ENCODE peak calls at places on chromosomes 5 and 9, in nine cellular contexts. D is cardiac muscle cell, C is brain microvascular endothelial cell, Y is right atrium auricular region, V is epithelial cell of esophagus, G is tibial artery, T is body of pancreas, P is gastrocnemius medialis, E is A549. B is an unnamed sample.

GRCh38 chr9:72554221-72554641 is 32.8 kb downstream of the TMC1 start:
- DNase-seq in D (peak; percentile 89), C (peak; percentile 52), Y (no peak), V (no peak), G (no peak), T (peak; percentile 35), P (no peak), E (peak; percentile 94), B (no peak)

GRCh38 chr5:150496534-150496933 is 11.4 kb upstream of the NDST1 start:
- DNase-seq in D (no peak), C (no peak), Y (no peak), V (no peak), G (no peak), T (no peak), P (no peak), E (no peak), B (no peak)

GRCh38 chr9:125548141-125548540 is 158.9 kb downstream of the MAPKAP1 start:
- DNase-seq in D (no peak), C (no peak), Y (no peak), V (no peak), G (no peak), T (no peak), P (no peak), E (no peak), B (no peak)

GRCh38 chr5:83077662-83078261 is 415 bp downstream of the XRCC4 start:
- DNase-seq in D (peak; percentile 46), C (peak; percentile 11), Y (no peak), V (peak; percentile 15), G (no peak), T (no peak), P (no peak), E (no peak), B (no peak)

GRCh38 chr9:20315672-20316071 is 306.6 kb downstream of the MLLT3 start:
- DNase-seq in D (peak; percentile 63), C (peak; percentile 77), Y (no peak), V (peak; percentile 89), G (no peak), T (no peak), P (no peak), E (no peak), B (no peak)

GRCh38 chr9:119951090-119951489 is 581.9 kb upstream of the BRINP1 start:
- DNase-seq in D (peak; percentile 10), C (no peak), Y (no peak), V (no peak), G (no peak), T (peak; percentile 12), P (no peak), E (no peak), B (no peak)

GRCh38 chr5:139443766-139444473 is 4.6 kb upstream of the DNAJC18 start:
- DNase-seq in D (peak; percentile 45), C (peak; percentile 60), Y (no peak), V (peak; percentile 65), G (peak; percentile 5), T (no peak), P (no peak), E (no peak), B (peak; percentile 39)

GRCh38 chr9:28135571-28135970 is 562.3 kb upstream of the C9orf72 start:
- DNase-seq in D (no peak), C (no peak), Y (no peak), V (peak; percentile 18), G (no peak), T (no peak), P (no peak), E (no peak), B (no peak)

GRCh38 chr9:16824545-16825041 is 45.9 kb downstream of the BNC2 start:
- DNase-seq in D (peak; percentile 54), C (peak; percentile 21), Y (no peak), V (peak; percentile 86), G (no peak), T (no peak), P (no peak), E (peak; percentile 51), B (peak; percentile 73)

GRCh38 chr9:122988919-122989614 is 44.4 kb upstream of the GPR21 start:
- DNase-seq in D (no peak), C (no peak), Y (no peak), V (no peak), G (no peak), T (no peak), P (no peak), E (no peak), B (no peak)

DNA sequence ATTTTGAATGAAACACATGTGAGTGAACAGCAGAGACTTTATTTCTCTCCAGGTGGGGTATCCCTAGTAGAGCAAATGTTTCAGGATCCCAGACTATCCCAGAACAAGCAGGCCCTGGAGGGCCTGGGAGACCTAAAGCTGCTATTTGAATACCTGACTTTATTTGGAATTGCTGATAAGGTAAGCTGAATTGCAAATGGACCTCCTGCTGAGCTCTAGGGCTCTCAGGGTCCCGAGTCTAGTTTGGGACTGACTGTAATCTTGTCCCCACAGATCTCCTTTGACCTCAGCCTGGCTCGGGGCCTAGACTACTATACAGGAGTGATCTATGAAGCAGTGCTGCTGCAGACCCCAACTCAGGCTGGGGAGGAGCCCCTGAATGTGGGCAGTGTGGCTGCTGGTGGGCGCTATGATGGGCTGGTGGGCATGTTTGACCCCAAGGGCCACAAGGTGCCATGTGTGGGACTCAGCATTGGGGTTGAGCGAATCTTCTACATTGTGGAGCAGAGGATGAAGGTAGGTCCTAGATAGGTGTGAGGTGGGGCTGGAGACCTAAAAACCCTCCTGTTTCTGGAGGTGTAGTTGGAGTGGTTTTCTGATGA is 3.3 kb upstream of the ZMAT2 start:
- DNase-seq in D (no peak), C (no peak), Y (no peak), V (no peak), G (no peak), T (no peak), P (no peak), E (no peak), B (no peak)
- TF ChIP-seq CTCF in D (no peak), C (no peak), Y (no peak), V (no peak), G (no peak), T (no peak), P (no peak), E (no peak), B (no peak)

DNA sequence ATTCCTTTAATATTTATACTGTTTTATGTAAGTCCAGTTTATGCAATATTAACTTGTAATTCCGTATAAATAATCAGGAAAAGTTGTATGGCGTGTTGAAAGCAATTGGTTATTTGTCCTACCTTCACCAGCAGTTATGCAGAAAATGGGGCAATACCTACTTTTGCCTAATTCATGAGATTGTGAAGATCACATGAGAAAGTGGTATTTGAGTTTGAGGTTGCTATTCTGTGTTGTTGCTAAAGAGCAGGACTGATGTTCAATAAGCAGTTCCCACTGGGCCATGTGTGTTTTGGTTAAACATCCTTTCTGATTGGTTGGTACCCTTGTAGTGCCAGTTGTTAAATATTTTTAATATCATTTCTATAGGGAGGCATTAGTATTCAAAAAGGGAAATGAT is 3.2 kb downstream of the TGFBR1 start:
- DNase-seq in D (no peak), C (no peak), Y (no peak), V (no peak), G (no peak), T (no peak), P (no peak), E (no peak), B (no peak)
- H3K4me3 ChIP-seq in D (no peak overlapping the region), C (no peak overlapping the region), Y (no peak overlapping the region), V (no peak overlapping the region), G (peak overlapping the region; percentile 96), T (no peak overlapping the region), P (no peak overlapping the region), E (no peak overlapping the region), B (no peak overlapping the region)

DNA sequence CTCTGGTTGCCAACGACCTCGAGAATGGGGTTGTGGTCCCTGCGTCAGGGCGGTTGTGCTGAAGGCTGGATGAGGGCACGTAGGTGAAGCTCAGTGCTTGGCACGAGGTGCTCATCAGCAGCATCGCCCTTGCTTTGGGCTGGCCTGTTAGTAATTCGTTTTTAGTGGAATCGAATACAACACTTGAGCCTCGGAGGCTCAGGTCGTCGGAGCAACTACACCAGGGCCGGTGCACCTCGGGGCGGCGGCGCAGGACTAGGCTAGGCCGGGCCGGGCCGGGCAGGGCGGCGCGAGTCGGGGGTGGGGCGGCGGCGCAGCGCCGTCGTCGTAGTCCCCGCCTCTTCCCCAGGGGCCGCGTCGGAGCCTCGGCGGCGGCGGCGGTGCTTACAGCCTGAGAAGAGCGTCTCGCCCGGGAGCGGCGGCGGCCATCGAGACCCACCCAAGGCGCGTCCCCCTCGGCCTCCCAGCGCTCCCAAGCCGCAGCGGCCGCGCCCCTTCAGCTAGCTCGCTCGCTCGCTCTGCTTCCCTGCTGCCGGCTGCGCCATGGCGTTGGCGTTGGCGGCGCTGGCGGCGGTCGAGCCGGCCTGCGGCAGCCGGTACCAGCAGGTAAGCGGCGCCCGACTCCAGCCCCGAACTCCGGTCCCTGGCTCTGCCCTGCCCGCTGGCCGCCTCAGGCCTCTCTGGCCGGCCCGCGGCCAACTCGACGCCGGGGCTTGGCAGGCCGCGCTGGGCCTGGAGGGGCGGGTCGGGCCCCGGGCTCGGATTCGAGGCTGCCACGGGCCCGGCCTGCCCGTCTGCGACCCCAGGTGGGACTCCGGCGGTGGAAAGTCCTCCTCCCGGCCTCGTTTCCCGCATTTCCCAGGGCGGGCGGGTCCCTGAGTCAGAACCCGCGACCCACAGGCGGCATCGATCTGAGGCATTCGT is at the start of gene NDFIP1:
- DNase-seq in D (peak; percentile 88), C (peak; percentile 54), Y (peak; percentile 79), V (peak; percentile 89), G (peak; percentile 94), T (peak; percentile 85), P (peak; percentile 68), E (peak; percentile 86), B (peak; percentile 96)
- TF ChIP-seq CTCF in D (no peak), C (no peak), Y (no peak), V (no peak), G (peak; percentile 47), T (peak; percentile 27), P (peak; percentile 11), E (no peak), B (no peak)

DNA sequence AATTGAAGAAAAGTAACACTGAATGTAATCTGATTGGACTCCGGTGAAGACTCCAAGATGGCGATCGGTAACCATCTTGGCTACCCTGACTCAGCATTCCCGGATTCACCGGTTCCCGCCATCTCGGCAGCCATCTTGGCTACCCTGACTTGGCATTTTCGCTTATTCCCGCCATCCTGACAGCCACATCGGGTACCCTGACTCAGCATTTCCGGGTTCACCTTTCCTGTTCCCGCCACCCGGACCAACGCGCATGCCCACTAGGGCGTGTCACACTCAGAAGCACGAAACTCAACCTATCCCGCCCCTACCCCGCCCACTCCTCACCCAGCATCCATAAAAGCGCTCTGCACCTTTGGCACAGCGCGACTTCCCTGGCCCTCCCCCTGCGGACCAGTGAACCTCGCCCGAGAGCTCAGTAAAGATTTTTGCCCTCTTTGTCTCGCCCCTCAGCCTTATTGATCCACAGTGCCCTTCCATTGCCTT is 17.2 kb downstream of the SPTLC1 start:
- DNase-seq in D (peak; percentile 90), C (peak; percentile 62), Y (peak; percentile 80), V (peak; percentile 86), G (peak; percentile 82), T (peak; percentile 97), P (peak; percentile 5), E (no peak), B (peak; percentile 92)
- H3K4me3 ChIP-seq in D (no peak overlapping the region), C (peak overlapping the region; percentile 37), Y (peak overlapping the region; percentile 20), V (peak overlapping the region; percentile 13), G (peak overlapping the region; percentile 11), T (no peak overlapping the region), P (no peak overlapping the region), E (no peak overlapping the region), B (no peak overlapping the region)

DNA sequence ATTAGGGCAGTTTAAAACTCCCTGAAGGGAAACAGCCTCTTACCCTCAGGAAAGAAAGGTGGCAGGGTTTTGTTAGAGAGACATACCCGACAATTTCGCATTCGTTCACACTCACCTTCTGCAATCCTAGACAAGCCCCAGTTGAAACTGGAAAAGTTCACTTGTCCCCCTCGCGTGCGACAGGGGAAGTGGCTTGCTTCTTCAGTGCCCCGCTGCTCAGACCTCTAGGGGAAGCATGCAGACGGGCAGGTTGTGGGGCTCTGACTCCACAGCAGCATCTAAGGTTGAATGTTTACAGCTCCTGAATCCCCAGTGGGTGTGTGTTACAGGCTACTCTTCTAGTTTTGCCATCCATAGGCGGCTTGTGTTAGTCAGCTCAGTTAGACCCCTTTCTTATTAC is 575.7 kb upstream of the ACO1 start:
- DNase-seq in D (no peak), C (no peak), Y (no peak), V (no peak), G (no peak), T (no peak), P (no peak), E (no peak), B (no peak)
- TF ChIP-seq CTCF in D (no peak), C (no peak), Y (no peak), V (no peak), G (no peak), T (no peak), P (no peak), E (no peak), B (no peak)

B was measured in lower leg skin.